ENCODE peak calls at places on chromosomes 12 and 14, in five cellular contexts. L is HCT116, O is A549, U is K562, P is HepG2. N is an unnamed sample.

GRCh38 chr14:36383674-36384421 is 63.4 kb upstream of the MBIP start:
- DNase-seq in L (no peak), O (no peak), U (no peak), P (no peak), N (no peak)

GRCh38 chr14:35248476-35248788 is 43.8 kb upstream of the PSMA6 start:
- DNase-seq in L (no peak), O (no peak), U (no peak), P (no peak), N (no peak)

GRCh38 chr12:3885179-3886094 is 12.2 kb upstream of the PARP11 start:
- DNase-seq in L (peak), O (peak), U (peak), P (peak), N (peak)

GRCh38 chr14:104681689-104682074 is 7.7 kb upstream of the INF2 start:
- DNase-seq in L (no peak), O (peak), U (no peak), P (peak), N (no peak)

GRCh38 chr12:48788852-48789775 is at the start of gene ADCY6:
- DNase-seq in L (peak), O (peak), U (peak), P (peak), N (no peak)

GRCh38 chr12:26274441-26275312 is 79.3 kb downstream of the SSPN start:
- DNase-seq in L (peak), O (peak), U (peak), P (peak), N (peak)

GRCh38 chr14:69879175-69880047 is at the start of gene SMOC1:
- DNase-seq in L (no peak), O (peak), U (peak), P (peak), N (no peak)

GRCh38 chr12:46892034-46892705 is 66.4 kb upstream of the SLC38A4 start:
- DNase-seq in L (no peak), O (no peak), U (no peak), P (no peak), N (no peak)

GRCh38 chr12:80195143-80195726 is 95.9 kb downstream of the OTOGL start:
- DNase-seq in L (peak), O (peak), U (no peak), P (peak), N (no peak)

GRCh38 chr14:51652168-51653095 is 722 bp downstream of the FRMD6 start:
- DNase-seq in L (no peak), O (peak), U (peak), P (no peak), N (no peak)

GRCh38 chr12:101764393-101764792 is 25.1 kb upstream of the SYCP3 start:
- DNase-seq in L (no peak), O (no peak), U (no peak), P (no peak), N (no peak)

GRCh38 chr14:37411079-37411735 is 183.8 kb downstream of the FOXA1 start:
- DNase-seq in L (no peak), O (no peak), U (no peak), P (no peak), N (no peak)

GRCh38 chr12:11648514-11649412 is 711 bp upstream of the ETV6 start:
- DNase-seq in L (peak), O (peak), U (peak), P (peak), N (peak)

GRCh38 chr12:51823875-51824565 is 24.5 kb downstream of the FIGNL2 start:
- DNase-seq in L (peak), O (peak), U (no peak), P (peak), N (peak)

GRCh38 chr14:94328196-94328595 is 5.1 kb upstream of the SERPINA6 start:
- DNase-seq in L (no peak), O (no peak), U (no peak), P (no peak), N (no peak)

DNA sequence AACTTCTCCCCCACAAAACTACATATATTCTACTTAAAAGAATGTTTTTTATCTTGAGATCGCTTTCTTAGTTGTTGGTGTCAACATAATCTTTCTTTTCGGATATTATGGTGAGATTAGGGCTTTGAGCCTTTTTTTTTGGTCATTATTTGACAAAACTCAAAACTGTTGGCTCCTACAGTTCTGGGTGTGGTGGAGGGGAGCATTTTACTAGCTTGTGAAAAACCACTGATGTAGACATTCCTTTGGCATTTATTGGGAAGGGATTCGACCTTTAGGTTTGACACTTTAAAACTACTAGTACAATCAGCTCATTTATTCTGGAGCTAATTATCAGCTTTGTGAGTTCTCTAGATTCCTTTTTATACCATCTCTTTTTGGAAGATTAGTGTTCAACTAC is 24.4 kb downstream of the MSRB3 start:
- DNase-seq in L (no peak), O (no peak), U (no peak), P (no peak), N (no peak)
- TF ChIP-seq REST in L (no peak), O (no peak), U (no peak), P (no peak), N (no peak)

DNA sequence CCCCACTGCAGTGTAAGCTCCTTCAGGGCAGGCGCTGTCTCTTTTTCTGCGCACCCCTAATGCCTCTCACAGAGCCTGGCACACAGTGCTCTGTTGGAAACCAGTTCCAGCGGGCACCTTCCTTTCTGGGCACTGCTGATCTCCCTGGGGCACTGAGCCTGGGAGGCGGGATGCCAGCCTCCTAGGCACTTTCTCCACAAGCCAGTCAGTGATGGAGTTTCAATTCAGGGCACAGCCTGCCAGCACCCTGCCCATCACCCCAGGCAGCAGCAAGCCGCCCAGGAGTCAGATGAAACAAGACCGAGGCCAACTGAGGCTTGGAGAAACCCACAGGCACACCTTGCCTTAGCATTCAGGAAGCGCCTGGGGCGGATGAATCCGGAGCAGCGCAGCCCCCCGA is 5.7 kb upstream of the CTDSP2 start:
- DNase-seq in L (no peak), O (no peak), U (no peak), P (no peak), N (no peak)
- H3K4me3 ChIP-seq in L (no peak), O (no peak), U (no peak), P (no peak), N (no peak)

DNA sequence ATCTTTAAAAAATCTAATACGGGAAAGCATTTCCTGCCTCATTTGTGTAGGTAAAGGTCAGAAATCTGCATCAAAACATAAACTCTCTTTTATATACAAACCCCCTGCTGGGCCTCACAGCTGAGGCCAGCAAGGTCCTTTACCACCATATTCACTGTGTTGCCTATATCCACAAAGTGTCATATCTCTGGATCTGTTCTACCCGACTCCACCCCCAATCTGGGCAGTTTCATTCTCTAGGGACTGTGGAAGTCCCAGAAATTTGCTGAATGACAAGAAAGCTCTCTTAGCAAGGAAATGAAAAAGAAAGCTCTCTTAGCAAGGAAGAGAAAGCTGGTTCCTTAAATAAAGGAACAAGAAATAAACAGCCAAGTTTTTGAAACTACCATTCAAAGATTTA is 301.7 kb downstream of the KCNH5 start:
- DNase-seq in L (no peak), O (no peak), U (no peak), P (no peak), N (no peak)
- TF ChIP-seq REST in L (no peak), O (no peak), U (no peak), P (no peak), N (no peak)

DNA sequence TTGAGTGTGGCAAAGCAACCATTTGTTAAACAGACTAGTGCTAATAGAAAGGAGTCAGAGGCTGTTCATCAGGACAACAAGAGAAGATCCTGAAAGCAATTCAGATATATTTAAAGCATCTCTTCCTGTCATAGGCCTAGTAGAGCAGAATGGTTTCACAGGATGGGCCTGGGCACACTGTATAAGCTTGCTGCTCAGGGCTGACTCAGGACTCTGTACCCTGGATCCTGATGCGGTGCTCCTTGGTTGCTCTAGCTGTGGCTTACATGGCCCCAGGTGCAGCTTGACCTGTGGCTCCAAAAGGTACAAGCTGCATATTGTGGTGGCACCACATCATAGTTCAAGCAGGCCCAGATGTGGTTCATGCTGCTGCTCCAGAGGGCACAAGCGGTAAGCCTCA is 313.4 kb downstream of the ETNK1 start:
- DNase-seq in L (no peak), O (no peak), U (no peak), P (no peak), N (no peak)
- H3K4me3 ChIP-seq in L (no peak), O (no peak), U (no peak), P (no peak), N (no peak)

DNA sequence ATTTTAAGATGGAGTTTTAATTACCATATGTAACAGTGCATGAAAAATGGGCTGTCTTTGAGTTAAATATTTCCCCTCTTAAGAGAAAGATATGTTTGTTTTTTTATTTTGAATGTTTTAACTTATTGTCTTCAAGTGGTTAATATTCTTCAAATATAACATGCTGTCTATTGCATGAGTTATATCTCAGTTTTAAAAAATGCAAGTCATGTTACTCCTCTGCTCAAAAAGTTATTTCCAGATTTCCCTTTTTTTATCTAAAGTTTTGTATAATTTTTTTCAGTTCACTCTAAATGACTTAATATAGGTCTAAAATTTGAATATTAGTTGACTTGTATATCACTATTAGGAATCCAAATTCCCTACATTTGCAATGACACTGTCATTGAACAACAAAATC is 5.9 kb upstream of the KCNMB4 start:
- DNase-seq in L (no peak), O (no peak), U (no peak), P (no peak), N (no peak)
- TF ChIP-seq REST in L (no peak), O (no peak), U (no peak), P (no peak), N (no peak)

DNA sequence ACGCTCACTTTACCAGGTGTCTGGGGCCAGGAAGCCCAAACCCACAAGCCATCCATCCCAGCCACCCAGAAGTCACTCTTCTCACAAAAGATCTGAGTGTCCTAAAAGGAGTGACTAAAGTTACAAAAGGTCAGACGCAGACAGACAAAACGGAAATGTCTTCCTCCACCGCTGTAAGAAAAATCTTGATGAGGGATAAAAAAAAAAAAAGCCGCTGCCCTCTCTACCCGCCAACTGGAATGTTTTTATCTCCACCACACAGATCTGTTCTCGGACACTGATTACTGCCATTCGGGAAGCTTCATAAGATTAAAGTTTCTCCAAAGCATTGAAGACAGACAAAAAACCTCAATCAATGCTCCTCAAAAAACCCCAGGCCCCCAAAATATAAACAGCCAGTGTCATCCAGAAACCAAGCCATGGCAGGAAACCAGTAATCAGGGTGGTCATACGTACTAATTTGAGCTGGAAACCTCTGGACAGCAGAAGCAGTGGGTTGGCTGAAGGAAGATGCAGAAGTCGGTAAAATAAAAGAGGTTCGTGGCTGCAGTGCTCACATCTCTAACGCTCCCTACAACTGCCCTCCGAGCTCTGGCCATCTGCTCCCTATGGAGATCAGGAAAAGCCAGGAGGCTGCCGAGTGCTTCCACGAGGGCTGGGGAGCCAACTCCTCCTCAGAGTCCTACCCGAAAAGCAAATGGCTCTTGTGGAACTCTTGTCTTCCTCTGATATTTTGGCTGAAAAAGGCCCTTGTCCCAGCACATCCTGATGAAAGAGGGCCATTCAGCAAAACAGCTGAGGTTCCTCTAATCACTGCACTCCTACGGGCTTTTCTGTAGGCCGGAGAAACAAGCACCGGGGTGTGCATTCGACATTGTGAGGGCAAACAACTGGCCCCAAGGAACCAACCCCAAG is 30.3 kb downstream of the SSH1 start:
- DNase-seq in L (no peak), O (no peak), U (no peak), P (no peak), N (no peak)
- H3K4me3 ChIP-seq in L (no peak), O (no peak), U (no peak), P (no peak), N (no peak)

GRCh38 chr12:117508468-117508867 is 147.0 kb upstream of the NOS1 start:
- DNase-seq in L (no peak), O (no peak), U (no peak), P (no peak), N (no peak)
- TF ChIP-seq REST in L (no peak), O (no peak), U (no peak), P (no peak), N (no peak)

DNA sequence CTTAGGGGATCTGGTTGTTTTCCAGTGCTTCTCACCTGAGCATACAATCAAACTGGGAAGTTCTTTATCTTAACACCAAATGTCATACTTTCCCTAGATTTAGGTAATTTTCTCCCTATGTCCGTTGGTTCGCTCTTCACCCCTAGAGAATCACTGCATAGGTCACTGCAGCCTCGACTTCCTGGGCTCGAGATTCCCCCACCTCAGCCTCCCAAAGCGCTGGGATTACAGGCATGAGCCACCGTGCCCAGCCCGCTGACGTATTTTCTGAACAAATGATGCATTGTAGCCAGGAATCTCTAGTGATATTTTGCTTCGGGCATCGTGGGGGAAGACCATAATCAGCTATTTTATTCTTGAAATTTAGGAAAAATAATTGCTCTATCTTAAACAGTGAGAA is 1.1 kb upstream of the RPL41 start:
- DNase-seq in L (no peak), O (no peak), U (no peak), P (no peak), N (no peak)
- H3K4me3 ChIP-seq in L (peak), O (peak), U (no peak), P (no peak), N (peak)